ENCODE peak calls at places on chromosomes 12 and 14, in eight cellular contexts. M is SK-N-MC; V is cardiac fibroblast; N is Caco-2; E is breast epithelium; G is IMR-90; T is naive thymus-derived CD8-positive, alpha-beta T cell; W is H7. O is an unnamed sample.

GRCh38 chr12:46260153-46260912 is 8.5 kb downstream of the SLC38A1 start:
- DNase-seq in M (no peak), W (no peak), V (peak), E (no peak), T (no peak), G (peak), N (peak), O (peak)

GRCh38 chr12:12612403-12612802 is 727 bp downstream of the CREBL2 start:
- DNase-seq in M (no peak), T (no peak), N (no peak), V (peak), E (no peak), W (peak), G (peak), O (no peak)

GRCh38 chr14:65495196-65495595 is 82.7 kb downstream of the FUT8 start:
- DNase-seq in W (no peak), M (no peak), T (no peak), N (no peak), E (no peak), G (peak), V (peak), O (no peak)

GRCh38 chr12:20369164-20370000 is 1.0 kb downstream of the PDE3A start:
- DNase-seq in G (peak), E (no peak), N (peak), W (peak), V (peak), M (no peak), T (no peak), O (peak)

GRCh38 chr12:130708648-130709047 is 7.5 kb downstream of the RIMBP2 start:
- DNase-seq in E (no peak), M (no peak), G (no peak), W (no peak), N (no peak), T (no peak), V (no peak), O (no peak)

GRCh38 chr12:18382486-18382885 is 121.2 kb downstream of the PIK3C2G start:
- DNase-seq in N (no peak), E (no peak), G (peak), M (no peak), T (no peak), W (no peak), V (peak), O (no peak)

GRCh38 chr12:49537709-49538601 is 875 bp upstream of the KCNH3 start:
- DNase-seq in E (no peak), N (peak), M (no peak), V (no peak), T (no peak), G (no peak), W (peak), O (peak)

GRCh38 chr12:46377678-46378077 is 5.1 kb upstream of the SLC38A2 start:
- DNase-seq in E (no peak), N (no peak), G (peak), T (no peak), V (peak), M (no peak), W (no peak), O (no peak)

GRCh38 chr14:75257241-75257640 is 21.4 kb upstream of the FOS start:
- DNase-seq in W (peak), T (no peak), E (no peak), G (peak), N (no peak), V (peak), M (no peak), O (no peak)

GRCh38 chr12:127595506-127595905 is 671.5 kb upstream of the TMEM132C start:
- DNase-seq in M (no peak), T (no peak), E (no peak), W (no peak), V (no peak), G (no peak), N (no peak), O (no peak)

GRCh38 chr12:120588948-120589930 is 8.0 kb upstream of the POP5 start:
- DNase-seq in T (no peak), N (no peak), M (no peak), G (no peak), E (no peak), V (no peak), W (no peak), O (peak)